ENCODE peak calls at places on chromosomes 11 and 22, in six cellular contexts. B, V, E, U, Z and Y are unnamed samples.

GRCh38 chr11:107263865-107264563 is 193.6 kb downstream of the CWF19L2 start:
- DNase-seq in B (no peak), V (no peak), E (no peak), U (no peak), Z (no peak), Y (no peak)

GRCh38 chr11:73570415-73571114 is 27.3 kb downstream of the FAM168A start:
- DNase-seq in B (peak; percentile 40), V (no peak), E (no peak), U (no peak), Z (no peak), Y (peak; percentile 88)

GRCh38 chr11:74540270-74540669 is 46.7 kb upstream of the LIPT2 start:
- DNase-seq in B (no peak), V (no peak), E (no peak), U (no peak), Z (no peak), Y (no peak)

GRCh38 chr11:64085915-64086262 is 50.2 kb downstream of the FLRT1 start:
- DNase-seq in B (no peak), V (no peak), E (peak; percentile 41), U (no peak), Z (no peak), Y (no peak)

GRCh38 chr11:2794419-2794795 is 91.2 kb downstream of the CDKN1C start:
- DNase-seq in B (no peak), V (no peak), E (no peak), U (no peak), Z (no peak), Y (no peak)

GRCh38 chr11:72631806-72632731 is 42.2 kb downstream of the PDE2A start:
- DNase-seq in B (no peak), V (no peak), E (no peak), U (peak; percentile 53), Z (no peak), Y (no peak)

GRCh38 chr22:28813772-28814518 is 13.6 kb upstream of the XBP1 start:
- DNase-seq in B (no peak), V (no peak), E (no peak), U (no peak), Z (no peak), Y (no peak)

GRCh38 chr11:62612366-62613274 is at the start of the genes EML3 and ROM1:
- DNase-seq in B (peak; percentile 75), V (peak; percentile 77), E (peak; percentile 96), U (peak; percentile 87), Z (peak; percentile 80), Y (no peak)

GRCh38 chr11:45180888-45181594 is 34.6 kb downstream of the PRDM11 start:
- DNase-seq in B (no peak), V (no peak), E (no peak), U (peak; percentile 30), Z (no peak), Y (no peak)

GRCh38 chr11:68684385-68685356 is at the start of gene GAL:
- DNase-seq in B (peak; percentile 34), V (no peak), E (no peak), U (no peak), Z (no peak), Y (no peak)

GRCh38 chr22:22767876-22768602 is 119.6 kb upstream of the IGLL5 start:
- DNase-seq in B (no peak), V (no peak), E (no peak), U (no peak), Z (no peak), Y (no peak)

GRCh38 chr11:30172872-30173271 is 57.9 kb upstream of the FSHB start:
- DNase-seq in B (no peak), V (no peak), E (peak; percentile 46), U (no peak), Z (no peak), Y (no peak)

GRCh38 chr11:133896028-133896427 is 50.7 kb upstream of the SPATA19 start:
- DNase-seq in B (no peak), V (no peak), E (no peak), U (no peak), Z (no peak), Y (no peak)

GRCh38 chr11:16226245-16226644 is 130.1 kb downstream of the SOX6 start:
- DNase-seq in B (peak; percentile 94), V (no peak), E (no peak), U (no peak), Z (no peak), Y (peak; percentile 4)

GRCh38 chr22:47370448-47371262 is 608.2 kb downstream of the TBC1D22A start:
- DNase-seq in B (peak; percentile 10), V (no peak), E (no peak), U (no peak), Z (no peak), Y (no peak)

GRCh38 chr11:78940500-78941225 is 366.0 kb upstream of the NARS2 start:
- DNase-seq in B (peak; percentile 95), V (no peak), E (peak; percentile 99), U (no peak), Z (no peak), Y (no peak)

GRCh38 chr11:30635401-30635989 is 49.3 kb upstream of the MPPED2 start:
- DNase-seq in B (no peak), V (no peak), E (peak; percentile 100), U (no peak), Z (no peak), Y (no peak)

GRCh38 chr11:8199676-8200075 is 30.9 kb upstream of the RIC3 start:
- DNase-seq in B (no peak), V (no peak), E (no peak), U (no peak), Z (no peak), Y (no peak)

GRCh38 chr11:44857490-44857889 is 93.2 kb downstream of the TP53I11 start:
- DNase-seq in B (no peak), V (no peak), E (peak; percentile 26), U (no peak), Z (no peak), Y (no peak)

GRCh38 chr22:23375031-23375827 is 194.9 kb downstream of the BCR start:
- DNase-seq in B (no peak), V (no peak), E (no peak), U (no peak), Z (no peak), Y (no peak)

GRCh38 chr22:40603088-40603605 is 33.4 kb downstream of the MRTFA start:
- DNase-seq in B (no peak), V (no peak), E (no peak), U (peak; percentile 23), Z (no peak), Y (no peak)

GRCh38 chr11:102661040-102661439 is 35.9 kb upstream of the MMP20 start:
- DNase-seq in B (no peak), V (no peak), E (no peak), U (no peak), Z (no peak), Y (no peak)

GRCh38 chr11:10413268-10413667 is 41.8 kb upstream of the AMPD3 start:
- DNase-seq in B (peak; percentile 17), V (no peak), E (peak; percentile 53), U (no peak), Z (peak; percentile 33), Y (no peak)

GRCh38 chr22:47220752-47221151 is 458.3 kb downstream of the TBC1D22A start:
- DNase-seq in B (no peak), V (no peak), E (no peak), U (no peak), Z (no peak), Y (no peak)

GRCh38 chr11:63560506-63561179 is 2.5 kb downstream of the PLAAT2 start:
- DNase-seq in B (peak; percentile 9), V (no peak), E (no peak), U (no peak), Z (no peak), Y (no peak)

GRCh38 chr11:118791961-118792578 is 1.1 kb upstream of the DDX6 start:
- DNase-seq in B (no peak), V (no peak), E (peak; percentile 2), U (no peak), Z (peak; percentile 35), Y (no peak)

GRCh38 chr11:17610402-17610894 is 63.4 kb downstream of the OTOG start:
- DNase-seq in B (no peak), V (no peak), E (no peak), U (no peak), Z (no peak), Y (no peak)

GRCh38 chr11:34624069-34624468 is 3.2 kb downstream of the EHF start:
- DNase-seq in B (peak; percentile 65), V (peak; percentile 17), E (no peak), U (no peak), Z (no peak), Y (no peak)

GRCh38 chr11:45927332-45927683 is 4.9 kb downstream of the LARGE2 start:
- DNase-seq in B (no peak), V (no peak), E (no peak), U (no peak), Z (no peak), Y (no peak)

GRCh38 chr22:35766654-35767580 is 49.2 kb downstream of the APOL5 start:
- DNase-seq in B (no peak), V (no peak), E (no peak), U (no peak), Z (no peak), Y (no peak)

GRCh38 chr22:26669060-26669481 is 11.7 kb downstream of the MIAT start:
- DNase-seq in B (no peak), V (no peak), E (peak; percentile 33), U (peak; percentile 7), Z (no peak), Y (no peak)

GRCh38 chr22:39479254-39479653 is 22.4 kb downstream of the MGAT3 start:
- DNase-seq in B (no peak), V (no peak), E (no peak), U (no peak), Z (no peak), Y (no peak)

GRCh38 chr11:92765965-92766371 is 203.5 kb upstream of the MTNR1B start:
- DNase-seq in B (no peak), V (no peak), E (peak; percentile 57), U (no peak), Z (no peak), Y (no peak)

GRCh38 chr22:45082795-45083194 is 73.0 kb upstream of the PHF21B start:
- DNase-seq in B (no peak), V (no peak), E (peak; percentile 45), U (no peak), Z (no peak), Y (no peak)

GRCh38 chr11:108167624-108168023 is 46.3 kb downstream of the ACAT1 start:
- DNase-seq in B (no peak), V (no peak), E (no peak), U (no peak), Z (no peak), Y (no peak)

GRCh38 chr22:45638197-45638596 is 33.4 kb upstream of the ATXN10 start:
- DNase-seq in B (no peak), V (no peak), E (no peak), U (no peak), Z (no peak), Y (no peak)

GRCh38 chr22:48868554-48868953 is 959.1 kb downstream of the BRD1 start:
- DNase-seq in B (no peak), V (no peak), E (no peak), U (no peak), Z (no peak), Y (no peak)

GRCh38 chr22:42688241-42688913 is 32.3 kb downstream of the A4GALT start:
- DNase-seq in B (peak; percentile 46), V (no peak), E (peak; percentile 79), U (peak; percentile 44), Z (no peak), Y (no peak)